ENCODE peak calls at places on chromosomes 1 and 21, in seven cellular contexts. I is tibial artery, F is astrocyte of the spinal cord, J is colonic mucosa, N is K562, Y is PC-3, K is fibroblast of mammary gland. W is an unnamed sample.

GRCh38 chr1:59596432-59596831 is 218.3 kb upstream of the HOOK1 start:
- DNase-seq in I (no peak), F (peak), J (no peak), N (no peak), Y (peak), K (peak), W (peak)

GRCh38 chr1:211653907-211654553 is 21.4 kb downstream of the NEK2 start:
- DNase-seq in I (no peak), F (no peak), J (no peak), N (no peak), Y (peak), K (peak), W (peak)

GRCh38 chr21:26849428-26850115 is 4.4 kb upstream of the ADAMTS1 start:
- DNase-seq in I (no peak), F (peak), J (no peak), N (peak), Y (peak), K (peak), W (peak)

GRCh38 chr1:197982266-197982665 is 65.1 kb downstream of the LHX9 start:
- DNase-seq in I (no peak), F (no peak), J (no peak), N (no peak), Y (no peak), K (no peak), W (no peak)

GRCh38 chr1:87826639-87827345 is 498.1 kb downstream of the LMO4 start:
- DNase-seq in I (peak), F (peak), J (peak), N (peak), Y (no peak), K (peak), W (peak)

GRCh38 chr1:119910617-119911016 is 14.3 kb upstream of the ADAM30 start:
- DNase-seq in I (no peak), F (no peak), J (no peak), N (no peak), Y (no peak), K (no peak), W (no peak)

GRCh38 chr1:214362188-214362882 is 81.4 kb downstream of the SMYD2 start:
- DNase-seq in I (peak), F (peak), J (no peak), N (no peak), Y (no peak), K (peak), W (peak)

GRCh38 chr1:53139911-53140310 is 2.5 kb downstream of the SLC1A7 start:
- DNase-seq in I (no peak), F (peak), J (no peak), N (no peak), Y (peak), K (peak), W (peak)

GRCh38 chr1:145757420-145757819 is 38.1 kb downstream of the CD160 start:
- DNase-seq in I (no peak), F (peak), J (no peak), N (no peak), Y (no peak), K (no peak), W (peak)

GRCh38 chr1:211287218-211287617 is 28.1 kb downstream of the RCOR3 start:
- DNase-seq in I (no peak), F (no peak), J (no peak), N (no peak), Y (no peak), K (no peak), W (no peak)

GRCh38 chr1:229002451-229002960 is 267.2 kb downstream of the RHOU start:
- DNase-seq in I (peak), F (no peak), J (no peak), N (no peak), Y (no peak), K (no peak), W (no peak)

GRCh38 chr1:58062635-58063034 is 483.9 kb downstream of the OMA1 start:
- DNase-seq in I (no peak), F (no peak), J (no peak), N (no peak), Y (no peak), K (no peak), W (no peak)

GRCh38 chr1:150549496-150550221 is 451 bp downstream of the ADAMTSL4 start:
- DNase-seq in I (peak), F (no peak), J (no peak), N (no peak), Y (no peak), K (peak), W (no peak)

GRCh38 chr1:168148916-168149315 is 12.2 kb upstream of the GPR161 start:
- DNase-seq in I (no peak), F (no peak), J (no peak), N (no peak), Y (no peak), K (no peak), W (no peak)

GRCh38 chr1:52674497-52675384 is 23.4 kb downstream of the COA7 start:
- DNase-seq in I (peak), F (no peak), J (no peak), N (peak), Y (peak), K (no peak), W (peak)

GRCh38 chr1:155241851-155242264 is 13.4 kb downstream of the ENTREP3 start:
- DNase-seq in I (no peak), F (no peak), J (no peak), N (no peak), Y (peak), K (peak), W (no peak)

GRCh38 chr1:168114845-168115244 is 21.9 kb downstream of the GPR161 start:
- DNase-seq in I (no peak), F (no peak), J (peak), N (no peak), Y (no peak), K (no peak), W (no peak)

GRCh38 chr1:3880429-3881190 is 19.5 kb downstream of the C1orf174 start:
- DNase-seq in I (no peak), F (no peak), J (no peak), N (no peak), Y (no peak), K (no peak), W (no peak)

GRCh38 chr1:117495068-117495467 is 110.8 kb upstream of the TENT5C start:
- DNase-seq in I (no peak), F (no peak), J (no peak), N (no peak), Y (no peak), K (no peak), W (no peak)

GRCh38 chr1:117499071-117499470 is 106.8 kb upstream of the TENT5C start:
- DNase-seq in I (no peak), F (no peak), J (no peak), N (no peak), Y (no peak), K (no peak), W (no peak)

GRCh38 chr1:117501275-117501674 is 104.6 kb upstream of the TENT5C start:
- DNase-seq in I (no peak), F (peak), J (no peak), N (no peak), Y (peak), K (peak), W (peak)

GRCh38 chr1:117500584-117500983 is 105.3 kb upstream of the TENT5C start:
- DNase-seq in I (no peak), F (no peak), J (no peak), N (no peak), Y (no peak), K (no peak), W (no peak)
- H3K4me3 ChIP-seq in I (no peak), F (no peak), J (no peak), N (no peak), Y (no peak), K (no peak), W (no peak)

DNA sequence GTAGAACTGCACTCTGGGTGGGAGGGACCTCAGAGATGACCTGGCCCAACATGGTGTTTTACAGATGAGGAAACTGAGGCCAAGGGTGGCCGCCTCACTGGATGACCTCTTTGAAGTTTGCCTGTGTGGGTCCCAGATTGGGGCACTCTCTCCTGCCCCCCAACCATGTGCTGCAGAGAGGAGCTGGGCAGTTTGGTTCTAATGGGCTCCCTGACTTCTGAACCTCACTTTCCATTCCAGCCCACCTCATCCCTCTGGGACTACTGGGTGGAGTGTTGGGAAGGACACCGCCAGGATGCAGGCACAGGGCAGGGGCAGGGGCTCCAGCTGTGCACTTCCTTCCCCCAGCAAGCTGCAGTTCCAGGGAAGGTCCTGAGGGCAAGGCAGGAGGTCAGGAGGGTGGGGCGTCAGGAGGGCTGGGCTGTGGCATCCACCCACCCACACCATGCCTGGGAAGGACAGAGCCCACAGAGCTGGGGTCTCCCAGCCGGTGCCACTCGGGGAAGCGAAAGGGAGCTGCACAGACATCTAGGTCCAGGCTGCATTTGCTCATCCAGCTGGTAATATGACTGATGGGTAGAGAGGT is 10.3 kb upstream of the EPS8L3 start:
- DNase-seq in I (peak), F (no peak), J (no peak), N (no peak), Y (no peak), K (no peak), W (no peak)
- TF ChIP-seq CTCF in I (no peak), F (no peak), J (no peak), N (no peak), Y (no peak), K (no peak), W (no peak)

GRCh38 chr1:152747831-152748230 is 10.0 kb upstream of the KPRP start:
- DNase-seq in I (no peak), F (no peak), J (no peak), N (no peak), Y (no peak), K (peak), W (no peak)

GRCh38 chr1:152743371-152744145 is 14.3 kb upstream of the KPRP start:
- DNase-seq in I (no peak), F (no peak), J (no peak), N (no peak), Y (peak), K (peak), W (no peak)

GRCh38 chr1:152741656-152742055 is 16.2 kb upstream of the KPRP start:
- DNase-seq in I (no peak), F (no peak), J (no peak), N (no peak), Y (peak), K (peak), W (no peak)

GRCh38 chr1:152745765-152746444 is 11.9 kb upstream of the KPRP start:
- DNase-seq in I (no peak), F (no peak), J (no peak), N (no peak), Y (no peak), K (no peak), W (no peak)

DNA sequence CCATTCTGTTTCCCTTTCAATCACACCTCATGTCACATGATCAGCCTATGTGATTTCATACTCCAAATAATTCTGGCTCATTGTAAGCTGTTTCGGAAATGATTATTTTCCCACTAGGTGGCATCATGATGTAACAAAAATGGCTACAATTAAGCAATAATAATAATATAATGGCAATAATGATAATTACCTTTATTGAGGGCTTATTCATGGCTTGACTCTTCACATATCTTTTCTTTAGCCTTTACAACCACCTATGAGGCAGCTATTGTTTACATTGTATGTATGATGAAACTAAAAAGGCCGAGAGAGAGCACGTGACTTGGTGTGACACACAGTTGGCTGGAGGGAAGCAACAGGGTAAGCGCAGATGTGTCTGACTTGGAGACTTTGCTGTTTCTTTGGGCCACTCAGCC is 12.5 kb upstream of the KPRP start:
- DNase-seq in I (no peak), F (peak), J (no peak), N (no peak), Y (peak), K (peak), W (no peak)
- H3K4me3 ChIP-seq in I (no peak), F (no peak), J (no peak), N (no peak), Y (no peak), K (no peak), W (no peak)

DNA sequence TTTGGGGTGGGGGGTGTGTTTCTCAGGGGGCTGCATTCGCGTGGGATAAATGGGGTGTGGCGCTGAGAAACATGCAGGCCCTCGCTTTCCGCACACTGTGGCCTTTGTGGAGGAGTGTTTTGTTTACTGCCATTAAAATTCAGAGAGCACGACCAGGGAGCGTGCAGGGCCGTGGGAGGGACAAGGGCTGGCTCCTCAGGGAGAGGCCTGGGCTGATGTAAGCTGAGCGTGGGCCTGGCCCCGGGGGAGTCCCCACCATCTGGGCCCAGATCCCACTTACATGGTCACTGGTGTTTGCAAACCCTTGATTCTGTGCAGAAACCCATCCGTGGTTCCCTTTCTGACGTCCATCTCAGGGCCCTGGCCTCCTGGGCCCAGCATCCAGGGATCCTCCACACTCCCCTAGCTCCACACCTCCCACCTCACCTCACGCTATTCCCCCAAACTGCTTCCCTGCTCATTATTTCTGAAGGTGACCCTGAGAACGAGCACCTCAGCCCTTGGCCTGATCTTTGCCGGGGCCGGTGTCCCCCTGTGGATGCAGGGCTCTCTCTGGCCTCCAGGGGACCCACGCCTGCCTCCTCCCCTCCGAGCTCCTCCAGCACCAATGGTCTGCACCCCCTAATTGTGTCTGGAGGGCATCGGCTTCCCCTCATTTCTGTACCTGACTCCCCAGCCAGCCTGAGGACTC is 92.5 kb upstream of the SIM2 start:
- DNase-seq in I (no peak), F (no peak), J (no peak), N (peak), Y (no peak), K (no peak), W (no peak)
- TF ChIP-seq CTCF in I (no peak), F (no peak), J (no peak), N (peak), Y (no peak), K (no peak), W (no peak)

GRCh38 chr1:205922314-205922713 is 20.9 kb downstream of the SLC26A9 start:
- DNase-seq in I (no peak), F (no peak), J (no peak), N (no peak), Y (no peak), K (no peak), W (no peak)
- H3K4me3 ChIP-seq in I (no peak), F (no peak), J (no peak), N (no peak), Y (no peak), K (no peak), W (no peak)

GRCh38 chr1:108327534-108328462 is 83.9 kb upstream of the NBPF4 start:
- DNase-seq in I (no peak), F (no peak), J (no peak), N (no peak), Y (peak), K (no peak), W (peak)
- TF ChIP-seq CTCF in I (no peak), F (no peak), J (no peak), N (peak), Y (peak), K (no peak), W (peak)

GRCh38 chr1:1628656-1629429 is 3.1 kb upstream of the MMP23B start:
- DNase-seq in I (peak), F (no peak), J (no peak), N (no peak), Y (peak), K (no peak), W (no peak)
- H3K4me3 ChIP-seq in I (no peak), F (no peak), J (peak), N (no peak), Y (no peak), K (no peak), W (no peak)

GRCh38 chr21:41933259-41934079 is 20.3 kb downstream of the C2CD2 start:
- DNase-seq in I (no peak), F (no peak), J (no peak), N (no peak), Y (peak), K (peak), W (peak)
- TF ChIP-seq CTCF in I (peak), F (peak), J (no peak), N (no peak), Y (peak), K (peak), W (peak)

GRCh38 chr1:2049225-2049516 is 1.0 kb upstream of the PRKCZ start:
- DNase-seq in I (no peak), F (no peak), J (no peak), N (no peak), Y (no peak), K (no peak), W (no peak)
- H3K4me3 ChIP-seq in I (no peak), F (no peak), J (no peak), N (no peak), Y (peak), K (no peak), W (no peak)

GRCh38 chr1:45508295-45509151 is 8.4 kb downstream of the MMACHC start:
- DNase-seq in I (no peak), F (no peak), J (no peak), N (peak), Y (no peak), K (peak), W (peak)
- TF ChIP-seq CTCF in I (no peak), F (no peak), J (no peak), N (no peak), Y (peak), K (peak), W (peak)

W was measured in choroid plexus epithelial cell.